ENCODE peak calls at places on chromosomes 5 and 9, in ten cellular contexts. W is BJ; Q is sigmoid colon; O is heart right ventricle; E is AG04450; G is uterus; N is SJSA1; J is Caco-2; I is pancreas; R is naive thymus-derived CD4-positive, alpha-beta T cell. K is an unnamed sample.

GRCh38 chr5:171774418-171774817 is 11.2 kb upstream of the SMIM23 start:
- DNase-seq in R (no peak), I (no peak), N (no peak), O (no peak), E (no peak), J (no peak), Q (no peak), W (no peak), G (no peak), K (no peak)

GRCh38 chr9:91211919-91212318 is 149.8 kb downstream of the AUH start:
- DNase-seq in G (no peak), E (no peak), Q (no peak), O (no peak), I (no peak), W (no peak), J (peak), N (no peak), R (no peak), K (no peak)

GRCh38 chr9:16147726-16148125 is 594.9 kb downstream of the CCDC171 start:
- DNase-seq in Q (no peak), J (no peak), N (no peak), R (no peak), G (no peak), W (no peak), O (no peak), E (no peak), I (no peak), K (no peak)

GRCh38 chr5:176639981-176640380 is 7.3 kb upstream of the TSPAN17 start:
- DNase-seq in G (no peak), Q (peak), J (no peak), O (peak), N (no peak), W (no peak), E (no peak), R (no peak), I (no peak), K (no peak)

GRCh38 chr9:128276574-128277270 is 646 bp downstream of the SWI5 start:
- DNase-seq in W (no peak), G (peak), I (no peak), R (no peak), J (peak), Q (peak), N (no peak), E (no peak), O (peak), K (no peak)

GRCh38 chr9:37956904-37957663 is 53.2 kb upstream of the SLC25A51 start:
- DNase-seq in R (no peak), I (no peak), J (no peak), N (no peak), W (no peak), O (no peak), E (no peak), Q (no peak), G (no peak), K (no peak)

GRCh38 chr9:128503870-128504269 is 649 bp upstream of the GLE1 start:
- DNase-seq in W (no peak), G (peak), J (no peak), N (no peak), Q (no peak), I (no peak), R (no peak), E (no peak), O (no peak), K (no peak)

GRCh38 chr9:69535911-69536310 is 136.3 kb downstream of the APBA1 start:
- DNase-seq in J (no peak), W (peak), O (no peak), E (no peak), R (no peak), I (no peak), N (no peak), G (no peak), Q (no peak), K (no peak)

GRCh38 chr9:113998529-113999255 is 79.4 kb downstream of the AMBP start:
- DNase-seq in N (no peak), I (peak), R (no peak), G (peak), Q (no peak), J (peak), O (peak), W (no peak), E (no peak), K (no peak)

GRCh38 chr5:74282495-74282894 is 358.0 kb downstream of the ENC1 start:
- DNase-seq in I (no peak), J (no peak), Q (no peak), E (no peak), O (no peak), N (no peak), W (no peak), R (no peak), G (no peak), K (no peak)

GRCh38 chr9:113446323-113446740 is 17.2 kb upstream of the RGS3 start:
- DNase-seq in G (no peak), W (no peak), J (peak), I (no peak), N (peak), E (no peak), Q (no peak), R (peak), O (no peak), K (no peak)

GRCh38 chr5:15002791-15003190 is 131.2 kb upstream of the ANKH start:
- DNase-seq in I (no peak), J (no peak), G (no peak), E (no peak), O (no peak), R (no peak), W (no peak), N (no peak), Q (no peak), K (no peak)

DNA sequence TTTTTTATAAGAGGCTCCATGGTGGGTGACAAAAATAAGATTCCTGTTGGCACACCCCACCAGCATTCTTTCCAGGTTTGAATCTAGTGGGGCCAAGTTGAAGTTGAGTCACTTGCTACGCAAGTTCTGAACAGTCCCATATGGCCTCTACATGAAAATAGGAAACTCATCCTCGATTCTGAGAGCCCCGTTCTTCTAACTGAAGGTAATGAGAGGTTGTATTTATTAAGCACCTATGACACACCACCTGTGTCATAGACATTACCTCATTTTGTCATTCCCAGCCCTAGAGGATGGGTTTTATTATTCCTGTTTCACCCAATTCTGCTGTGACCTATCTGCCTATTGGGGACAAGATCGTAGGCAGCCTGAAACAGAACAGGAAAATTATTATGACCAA is 131.7 kb downstream of the ACTL7B start:
- DNase-seq in N (no peak), O (no peak), J (no peak), G (no peak), E (no peak), R (no peak), Q (no peak), I (no peak), W (no peak), K (no peak)
- H3K4me3 ChIP-seq in N (no peak), O (no peak), J (no peak), G (no peak), E (no peak), R (no peak), Q (no peak), I (no peak), W (no peak), K (no peak)

GRCh38 chr9:106613250-106613737 is 249.7 kb upstream of the ZNF462 start:
- DNase-seq in E (no peak), R (no peak), G (no peak), W (no peak), O (peak), Q (peak), N (no peak), I (peak), J (no peak), K (no peak)
- H3K4me3 ChIP-seq in E (no peak), R (no peak), G (no peak), W (no peak), O (no peak), Q (no peak), N (no peak), I (no peak), J (no peak), K (no peak)

GRCh38 chr5:126477281-126477680 is 54.1 kb downstream of the GRAMD2B start:
- DNase-seq in Q (no peak), N (no peak), J (no peak), O (no peak), W (no peak), I (no peak), R (no peak), G (no peak), E (no peak), K (no peak)
- H3K4me3 ChIP-seq in Q (peak), N (no peak), J (no peak), O (no peak), W (no peak), I (no peak), R (no peak), G (no peak), E (no peak), K (no peak)

GRCh38 chr5:148469446-148470062 is 85.8 kb downstream of the FBXO38 start:
- DNase-seq in Q (peak), G (no peak), R (no peak), O (peak), N (no peak), J (no peak), W (no peak), I (no peak), E (peak), K (peak)

GRCh38 chr5:148476302-148476701 is 92.5 kb downstream of the FBXO38 start:
- DNase-seq in W (no peak), G (no peak), E (no peak), O (no peak), R (no peak), J (no peak), N (no peak), Q (no peak), I (no peak), K (no peak)

GRCh38 chr5:148471379-148471778 is 87.6 kb downstream of the FBXO38 start:
- DNase-seq in I (no peak), G (no peak), Q (no peak), W (no peak), E (no peak), J (no peak), R (no peak), O (no peak), N (no peak), K (no peak)

GRCh38 chr5:148477429-148477828 is 93.7 kb downstream of the FBXO38 start:
- DNase-seq in O (no peak), W (no peak), I (no peak), N (no peak), J (no peak), Q (no peak), E (no peak), G (no peak), R (no peak), K (no peak)

DNA sequence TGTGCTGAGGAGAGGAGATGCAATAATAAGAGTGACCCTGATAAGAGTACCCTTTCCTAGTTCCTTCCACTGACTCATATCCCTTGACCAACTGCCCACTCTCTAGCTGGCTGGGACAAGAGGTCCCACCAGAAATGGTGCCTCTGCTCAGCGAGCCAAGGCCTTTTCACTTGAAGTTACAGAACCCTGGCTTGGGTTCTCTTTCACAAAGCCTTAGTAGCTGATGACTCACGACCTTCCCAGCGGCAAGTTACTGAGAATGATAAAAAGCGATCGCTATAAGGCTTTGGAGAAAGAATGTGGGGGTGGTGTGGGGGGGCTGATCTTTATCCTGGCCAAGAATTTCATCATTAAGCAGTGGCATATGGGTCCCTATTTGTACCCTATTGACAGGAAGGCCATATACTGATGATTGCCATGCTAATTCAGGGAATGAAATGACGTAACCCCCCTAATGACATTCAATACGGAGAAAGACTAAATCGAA is 90.3 kb downstream of the FBXO38 start:
- DNase-seq in G (peak), I (no peak), E (no peak), J (no peak), R (no peak), O (peak), Q (peak), N (no peak), W (no peak), K (no peak)
- H3K4me3 ChIP-seq in G (no peak), I (no peak), E (no peak), J (no peak), R (no peak), O (peak), Q (no peak), N (no peak), W (no peak), K (no peak)

GRCh38 chr9:99818439-99818992 is 3.2 kb upstream of the NR4A3 start:
- DNase-seq in W (no peak), Q (no peak), I (no peak), N (peak), O (no peak), E (no peak), J (no peak), G (no peak), R (no peak), K (no peak)
- H3K4me3 ChIP-seq in W (peak), Q (peak), I (no peak), N (peak), O (peak), E (peak), J (peak), G (no peak), R (peak), K (peak)

GRCh38 chr9:22050924-22051323 is 41.8 kb upstream of the CDKN2B start:
- DNase-seq in N (no peak), I (no peak), O (no peak), R (no peak), Q (no peak), J (no peak), G (no peak), E (no peak), W (no peak), K (no peak)
- H3K4me3 ChIP-seq in N (no peak), I (no peak), O (no peak), R (no peak), Q (no peak), J (no peak), G (no peak), E (no peak), W (no peak), K (no peak)

DNA sequence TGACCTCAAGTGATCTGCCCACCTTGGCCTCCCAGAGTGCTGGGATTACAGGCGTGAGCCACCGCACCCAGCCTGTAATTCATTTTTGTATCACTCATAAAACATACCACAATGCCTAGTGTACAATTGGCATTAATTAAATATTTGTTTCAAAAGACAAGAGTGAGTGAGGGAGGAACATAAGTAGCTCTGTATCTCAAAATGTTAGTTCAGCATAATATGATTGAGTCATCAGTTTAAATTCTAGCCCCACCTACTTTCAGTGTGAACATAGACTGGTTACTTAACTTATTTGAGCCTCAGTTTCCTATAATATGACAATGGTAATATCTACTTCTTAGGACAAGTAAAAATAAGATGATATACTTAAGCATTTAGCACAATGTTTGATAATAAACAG is 26.9 kb downstream of the INVS start:
- DNase-seq in J (no peak), N (no peak), G (no peak), I (no peak), Q (no peak), O (no peak), R (no peak), E (no peak), W (no peak), K (no peak)
- H3K4me3 ChIP-seq in J (no peak), N (no peak), G (no peak), I (no peak), Q (no peak), O (no peak), R (no peak), E (no peak), W (no peak), K (no peak)

K was measured in LNCaP clone FGC.